ENCODE peak calls at places on chromosome 6, in eight cellular contexts. One of them, this sample, is unnamed.

GRCh38 chr6:142279350-142280180 is 22.2 kb upstream of the ADGRG6 start:
- DNase-seq in AG09309: no peak
- DNase-seq in heart right ventricle: no peak
- DNase-seq in fibroblast of the aortic adventitia: peak
- DNase-seq in stomach: no peak
- DNase-seq in sigmoid colon: no peak
- DNase-seq in HFF-Myc: no peak
- DNase-seq in cardiac muscle cell: peak
- DNase-seq in this sample: peak

GRCh38 chr6:21305827-21306469 is 287.6 kb upstream of the SOX4 start:
- DNase-seq in AG09309: peak
- DNase-seq in heart right ventricle: no peak
- DNase-seq in fibroblast of the aortic adventitia: peak
- DNase-seq in stomach: no peak
- DNase-seq in sigmoid colon: no peak
- DNase-seq in HFF-Myc: no peak
- DNase-seq in cardiac muscle cell: peak
- DNase-seq in this sample: peak

GRCh38 chr6:169858935-169859351 is 107.5 kb downstream of the ERMARD start:
- DNase-seq in AG09309: no peak
- DNase-seq in heart right ventricle: no peak
- DNase-seq in fibroblast of the aortic adventitia: no peak
- DNase-seq in stomach: peak
- DNase-seq in sigmoid colon: no peak
- DNase-seq in HFF-Myc: no peak
- DNase-seq in cardiac muscle cell: no peak
- DNase-seq in this sample: no peak

GRCh38 chr6:71224011-71224410 is 64.6 kb upstream of the OGFRL1 start:
- DNase-seq in AG09309: no peak
- DNase-seq in heart right ventricle: no peak
- DNase-seq in fibroblast of the aortic adventitia: no peak
- DNase-seq in stomach: no peak
- DNase-seq in sigmoid colon: no peak
- DNase-seq in HFF-Myc: no peak
- DNase-seq in cardiac muscle cell: no peak
- DNase-seq in this sample: no peak

GRCh38 chr6:15608406-15608805 is 54.4 kb downstream of the DTNBP1 start:
- DNase-seq in AG09309: peak
- DNase-seq in heart right ventricle: no peak
- DNase-seq in fibroblast of the aortic adventitia: peak
- DNase-seq in stomach: no peak
- DNase-seq in sigmoid colon: no peak
- DNase-seq in HFF-Myc: peak
- DNase-seq in cardiac muscle cell: peak
- DNase-seq in this sample: peak

GRCh38 chr6:42352856-42353564 is 98.7 kb downstream of the TRERF1 start:
- DNase-seq in AG09309: peak
- DNase-seq in heart right ventricle: no peak
- DNase-seq in fibroblast of the aortic adventitia: peak
- DNase-seq in stomach: no peak
- DNase-seq in sigmoid colon: no peak
- DNase-seq in HFF-Myc: no peak
- DNase-seq in cardiac muscle cell: peak
- DNase-seq in this sample: peak

GRCh38 chr6:162069995-162070394 is 657.6 kb downstream of the PRKN start:
- DNase-seq in AG09309: no peak
- DNase-seq in heart right ventricle: no peak
- DNase-seq in fibroblast of the aortic adventitia: no peak
- DNase-seq in stomach: no peak
- DNase-seq in sigmoid colon: no peak
- DNase-seq in HFF-Myc: no peak
- DNase-seq in cardiac muscle cell: peak
- DNase-seq in this sample: peak

GRCh38 chr6:106108129-106108528 is 22.0 kb downstream of the PRDM1 start:
- DNase-seq in AG09309: no peak
- DNase-seq in heart right ventricle: no peak
- DNase-seq in fibroblast of the aortic adventitia: no peak
- DNase-seq in stomach: no peak
- DNase-seq in sigmoid colon: no peak
- DNase-seq in HFF-Myc: no peak
- DNase-seq in cardiac muscle cell: no peak
- DNase-seq in this sample: no peak

GRCh38 chr6:125097186-125097585 is 56.4 kb upstream of the TPD52L1 start:
- DNase-seq in AG09309: no peak
- DNase-seq in heart right ventricle: no peak
- DNase-seq in fibroblast of the aortic adventitia: no peak
- DNase-seq in stomach: no peak
- DNase-seq in sigmoid colon: no peak
- DNase-seq in HFF-Myc: no peak
- DNase-seq in cardiac muscle cell: no peak
- DNase-seq in this sample: no peak

GRCh38 chr6:44201638-44202303 is 15.0 kb upstream of the MYMX start:
- DNase-seq in AG09309: no peak
- DNase-seq in heart right ventricle: no peak
- DNase-seq in fibroblast of the aortic adventitia: no peak
- DNase-seq in stomach: no peak
- DNase-seq in sigmoid colon: no peak
- DNase-seq in HFF-Myc: no peak
- DNase-seq in cardiac muscle cell: no peak
- DNase-seq in this sample: no peak

GRCh38 chr6:165660881-165661415 is 2.1 kb downstream of the PDE10A start:
- DNase-seq in AG09309: no peak
- DNase-seq in heart right ventricle: no peak
- DNase-seq in fibroblast of the aortic adventitia: no peak
- DNase-seq in stomach: no peak
- DNase-seq in sigmoid colon: no peak
- DNase-seq in HFF-Myc: no peak
- DNase-seq in cardiac muscle cell: peak
- DNase-seq in this sample: no peak

GRCh38 chr6:165662041-165662491 is 975 bp downstream of the PDE10A start:
- DNase-seq in AG09309: no peak
- DNase-seq in heart right ventricle: peak
- DNase-seq in fibroblast of the aortic adventitia: peak
- DNase-seq in stomach: no peak
- DNase-seq in sigmoid colon: no peak
- DNase-seq in HFF-Myc: no peak
- DNase-seq in cardiac muscle cell: peak
- DNase-seq in this sample: peak

GRCh38 chr6:165658395-165659058 is 4.5 kb downstream of the PDE10A start:
- DNase-seq in AG09309: no peak
- DNase-seq in heart right ventricle: no peak
- DNase-seq in fibroblast of the aortic adventitia: no peak
- DNase-seq in stomach: peak
- DNase-seq in sigmoid colon: no peak
- DNase-seq in HFF-Myc: no peak
- DNase-seq in cardiac muscle cell: no peak
- DNase-seq in this sample: no peak

GRCh38 chr6:165661416-165662001 is 1.5 kb downstream of the PDE10A start:
- DNase-seq in AG09309: no peak
- DNase-seq in heart right ventricle: peak
- DNase-seq in fibroblast of the aortic adventitia: peak
- DNase-seq in stomach: no peak
- DNase-seq in sigmoid colon: no peak
- DNase-seq in HFF-Myc: no peak
- DNase-seq in cardiac muscle cell: peak
- DNase-seq in this sample: peak

GRCh38 chr6:165659945-165660862 is 2.8 kb downstream of the PDE10A start:
- DNase-seq in AG09309: no peak
- DNase-seq in heart right ventricle: peak
- DNase-seq in fibroblast of the aortic adventitia: peak
- DNase-seq in stomach: no peak
- DNase-seq in sigmoid colon: no peak
- DNase-seq in HFF-Myc: no peak
- DNase-seq in cardiac muscle cell: peak
- DNase-seq in this sample: peak
- H3K4me3 ChIP-seq in AG09309: no peak
- H3K4me3 ChIP-seq in heart right ventricle: peak
- H3K4me3 ChIP-seq in fibroblast of the aortic adventitia: peak
- H3K4me3 ChIP-seq in stomach: peak
- H3K4me3 ChIP-seq in sigmoid colon: peak
- H3K4me3 ChIP-seq in HFF-Myc: no peak
- H3K4me3 ChIP-seq in cardiac muscle cell: peak
- H3K4me3 ChIP-seq in this sample: peak

GRCh38 chr6:143591441-143591840 is 79.9 kb upstream of the FUCA2 start:
- DNase-seq in AG09309: no peak
- DNase-seq in heart right ventricle: no peak
- DNase-seq in fibroblast of the aortic adventitia: no peak
- DNase-seq in stomach: no peak
- DNase-seq in sigmoid colon: no peak
- DNase-seq in HFF-Myc: no peak
- DNase-seq in cardiac muscle cell: no peak
- DNase-seq in this sample: no peak

GRCh38 chr6:143594647-143595046 is 83.1 kb upstream of the PHACTR2 start:
- DNase-seq in AG09309: no peak
- DNase-seq in heart right ventricle: no peak
- DNase-seq in fibroblast of the aortic adventitia: peak
- DNase-seq in stomach: no peak
- DNase-seq in sigmoid colon: no peak
- DNase-seq in HFF-Myc: no peak
- DNase-seq in cardiac muscle cell: no peak
- DNase-seq in this sample: peak

GRCh38 chr6:143595256-143596036 is 82.3 kb upstream of the PHACTR2 start:
- DNase-seq in AG09309: no peak
- DNase-seq in heart right ventricle: no peak
- DNase-seq in fibroblast of the aortic adventitia: no peak
- DNase-seq in stomach: no peak
- DNase-seq in sigmoid colon: no peak
- DNase-seq in HFF-Myc: no peak
- DNase-seq in cardiac muscle cell: no peak
- DNase-seq in this sample: no peak

GRCh38 chr6:143589162-143589561 is 77.6 kb upstream of the FUCA2 start:
- DNase-seq in AG09309: no peak
- DNase-seq in heart right ventricle: no peak
- DNase-seq in fibroblast of the aortic adventitia: no peak
- DNase-seq in stomach: no peak
- DNase-seq in sigmoid colon: no peak
- DNase-seq in HFF-Myc: no peak
- DNase-seq in cardiac muscle cell: no peak
- DNase-seq in this sample: no peak

DNA sequence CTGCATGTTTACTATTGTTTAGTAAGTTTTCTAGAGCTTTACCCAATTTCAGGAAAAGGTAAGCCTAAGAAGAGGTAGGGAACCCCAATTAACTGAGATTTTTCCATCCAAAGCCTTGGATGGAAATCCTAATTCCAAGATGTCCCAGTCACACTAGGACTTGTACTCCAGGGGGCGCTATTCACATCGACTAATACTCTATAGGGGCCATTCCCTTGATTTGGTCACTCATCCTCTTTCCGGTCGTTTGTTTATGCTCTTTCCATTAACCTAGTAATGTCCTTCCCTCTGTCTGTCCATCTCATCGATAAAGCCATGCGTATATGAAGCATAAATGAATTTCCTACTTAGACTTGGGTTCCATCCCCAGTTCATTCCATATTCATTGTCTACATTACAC is 80.8 kb upstream of the FUCA2 start:
- DNase-seq in AG09309: no peak
- DNase-seq in heart right ventricle: no peak
- DNase-seq in fibroblast of the aortic adventitia: no peak
- DNase-seq in stomach: no peak
- DNase-seq in sigmoid colon: no peak
- DNase-seq in HFF-Myc: no peak
- DNase-seq in cardiac muscle cell: no peak
- DNase-seq in this sample: no peak
- TF ChIP-seq CTCF in AG09309: peak
- TF ChIP-seq CTCF in heart right ventricle: peak
- TF ChIP-seq CTCF in fibroblast of the aortic adventitia: peak
- TF ChIP-seq CTCF in stomach: no peak
- TF ChIP-seq CTCF in sigmoid colon: no peak
- TF ChIP-seq CTCF in HFF-Myc: peak
- TF ChIP-seq CTCF in cardiac muscle cell: peak
- TF ChIP-seq CTCF in this sample: peak

DNA sequence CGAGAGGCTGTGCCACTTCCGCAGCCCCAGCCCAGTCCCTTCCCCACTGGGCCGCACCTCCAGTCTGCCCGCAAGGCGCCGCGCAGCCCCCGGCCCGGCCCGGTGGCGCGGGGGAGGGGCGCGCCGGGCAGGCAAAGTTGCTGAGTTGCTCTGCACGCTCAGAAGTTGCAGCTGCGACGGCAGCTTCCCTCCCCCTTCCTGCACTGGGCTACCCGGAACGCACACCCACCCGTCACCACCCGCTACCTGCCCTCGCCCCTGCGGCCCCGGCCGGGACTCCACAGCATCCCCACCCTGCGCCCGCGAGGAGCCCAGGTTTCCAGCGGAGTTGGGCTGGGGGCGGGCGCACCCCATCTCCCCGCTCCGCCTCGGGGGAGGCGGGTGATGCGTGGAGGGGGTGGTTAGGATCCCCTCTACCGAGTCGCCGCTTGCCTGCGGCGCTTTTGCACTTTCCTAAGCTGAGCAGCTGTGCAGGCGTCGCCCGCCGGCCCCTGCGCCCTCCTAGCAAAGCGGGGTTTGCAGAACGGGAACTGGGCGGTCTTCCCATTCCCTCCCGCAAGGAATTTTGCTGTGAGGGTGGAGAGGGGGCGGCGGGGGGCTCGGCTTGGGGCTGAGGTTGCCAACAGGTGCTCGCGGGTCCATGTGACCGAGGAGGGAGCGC is 55.9 kb upstream of the RREB1 start:
- DNase-seq in AG09309: no peak
- DNase-seq in heart right ventricle: peak
- DNase-seq in fibroblast of the aortic adventitia: no peak
- DNase-seq in stomach: peak
- DNase-seq in sigmoid colon: peak
- DNase-seq in HFF-Myc: no peak
- DNase-seq in cardiac muscle cell: peak
- DNase-seq in this sample: peak
- H3K4me3 ChIP-seq in AG09309: peak
- H3K4me3 ChIP-seq in heart right ventricle: peak
- H3K4me3 ChIP-seq in fibroblast of the aortic adventitia: peak
- H3K4me3 ChIP-seq in stomach: peak
- H3K4me3 ChIP-seq in sigmoid colon: peak
- H3K4me3 ChIP-seq in HFF-Myc: peak
- H3K4me3 ChIP-seq in cardiac muscle cell: peak
- H3K4me3 ChIP-seq in this sample: peak

DNA sequence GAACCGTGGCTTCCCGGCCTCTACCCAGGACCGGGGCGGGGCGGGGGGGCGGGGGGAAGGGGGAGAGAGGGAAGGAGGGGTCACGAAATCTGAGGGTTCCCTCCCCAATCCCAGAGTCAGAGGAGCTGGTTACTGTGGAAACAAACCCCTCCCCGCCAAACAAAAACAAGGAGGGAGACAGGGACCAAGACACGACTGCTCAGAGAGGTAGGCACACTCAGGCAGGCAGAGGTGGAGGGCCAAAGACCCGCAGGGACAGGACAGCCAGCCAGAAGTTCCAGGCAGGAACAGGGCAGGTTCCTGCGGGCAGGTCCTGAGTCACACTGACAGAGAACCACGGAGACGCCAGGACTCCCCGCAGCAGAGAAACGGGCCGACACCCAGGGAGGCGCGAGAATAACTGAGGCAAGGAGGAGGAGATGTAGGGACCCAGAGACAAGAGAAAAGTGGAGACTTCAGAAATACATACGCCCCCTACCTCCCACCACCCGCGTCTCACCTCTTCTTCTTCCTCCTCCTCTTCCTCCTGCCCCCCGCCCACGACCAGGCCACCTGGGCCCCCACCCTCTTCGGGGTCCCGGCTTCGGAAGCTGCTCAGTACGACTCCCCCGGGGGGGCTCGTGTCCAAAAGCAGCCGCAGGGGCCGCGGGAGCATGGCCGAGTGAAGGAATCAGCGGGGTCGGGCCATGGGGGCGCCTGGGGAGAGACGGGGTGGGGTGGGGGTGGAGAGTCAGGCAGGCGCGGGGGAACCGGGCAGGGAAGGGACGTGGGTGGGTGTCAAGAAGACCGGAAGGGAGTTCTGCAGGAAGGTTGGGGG is 578 bp downstream of the RGL2 start:
- DNase-seq in AG09309: no peak
- DNase-seq in heart right ventricle: peak
- DNase-seq in fibroblast of the aortic adventitia: peak
- DNase-seq in stomach: peak
- DNase-seq in sigmoid colon: peak
- DNase-seq in HFF-Myc: no peak
- DNase-seq in cardiac muscle cell: peak
- DNase-seq in this sample: peak
- TF ChIP-seq CTCF in AG09309: no peak
- TF ChIP-seq CTCF in heart right ventricle: no peak
- TF ChIP-seq CTCF in fibroblast of the aortic adventitia: no peak
- TF ChIP-seq CTCF in stomach: no peak
- TF ChIP-seq CTCF in sigmoid colon: no peak
- TF ChIP-seq CTCF in HFF-Myc: no peak
- TF ChIP-seq CTCF in cardiac muscle cell: no peak
- TF ChIP-seq CTCF in this sample: no peak